ENCODE peak calls at places on chromosomes 13 and 19, in seven cellular contexts. One of them, this sample, is unnamed.

GRCh38 chr13:77760893-77761292 is 63.4 kb downstream of the SLAIN1 start:
- DNase-seq in GM19239: no peak
- DNase-seq in hepatic stellate cell: no peak
- DNase-seq in iPS-NIHi11: no peak
- DNase-seq in GM10248: no peak
- DNase-seq in C1 segment of cervical spinal cord: no peak
- DNase-seq in lung: no peak
- DNase-seq in this sample: no peak

GRCh38 chr19:2783781-2784145 is 690 bp upstream of the SGTA start:
- DNase-seq in iPS-NIHi11: no peak
- DNase-seq in C1 segment of cervical spinal cord: no peak
- DNase-seq in lung: no peak
- DNase-seq in GM10248: no peak
- DNase-seq in GM19239: no peak
- DNase-seq in hepatic stellate cell: no peak
- DNase-seq in this sample: no peak

GRCh38 chr19:44955500-44956439 is 590 bp downstream of the CLPTM1 start:
- DNase-seq in iPS-NIHi11: no peak
- DNase-seq in C1 segment of cervical spinal cord: no peak
- DNase-seq in hepatic stellate cell: no peak
- DNase-seq in lung: no peak
- DNase-seq in GM10248: no peak
- DNase-seq in GM19239: no peak
- DNase-seq in this sample: peak; percentile 29

GRCh38 chr19:43078311-43078710 is 4.2 kb downstream of the PSG2 start:
- DNase-seq in GM19239: no peak
- DNase-seq in hepatic stellate cell: peak; percentile 30
- DNase-seq in C1 segment of cervical spinal cord: no peak
- DNase-seq in iPS-NIHi11: no peak
- DNase-seq in GM10248: no peak
- DNase-seq in lung: no peak
- DNase-seq in this sample: no peak

GRCh38 chr19:638901-639250 is 803 bp upstream of the FGF22 start:
- DNase-seq in lung: no peak
- DNase-seq in iPS-NIHi11: no peak
- DNase-seq in GM19239: no peak
- DNase-seq in C1 segment of cervical spinal cord: no peak
- DNase-seq in GM10248: no peak
- DNase-seq in hepatic stellate cell: no peak
- DNase-seq in this sample: no peak

GRCh38 chr19:45262570-45262969 is 11.5 kb downstream of the MARK4 start:
- DNase-seq in C1 segment of cervical spinal cord: no peak
- DNase-seq in iPS-NIHi11: no peak
- DNase-seq in lung: no peak
- DNase-seq in GM10248: no peak
- DNase-seq in hepatic stellate cell: no peak
- DNase-seq in GM19239: no peak
- DNase-seq in this sample: no peak

GRCh38 chr13:109274188-109274821 is 512.1 kb downstream of the IRS2 start:
- DNase-seq in iPS-NIHi11: peak; percentile 61
- DNase-seq in hepatic stellate cell: peak; percentile 59
- DNase-seq in lung: no peak
- DNase-seq in C1 segment of cervical spinal cord: no peak
- DNase-seq in GM19239: no peak
- DNase-seq in GM10248: no peak
- DNase-seq in this sample: no peak

GRCh38 chr13:41700790-41701310 is 243.5 kb downstream of the RGCC start:
- DNase-seq in GM10248: no peak
- DNase-seq in iPS-NIHi11: no peak
- DNase-seq in hepatic stellate cell: peak; percentile 26
- DNase-seq in C1 segment of cervical spinal cord: no peak
- DNase-seq in GM19239: no peak
- DNase-seq in lung: no peak
- DNase-seq in this sample: peak; percentile 9

GRCh38 chr19:29247912-29248311 is 35.0 kb upstream of the UQCRFS1 start:
- DNase-seq in C1 segment of cervical spinal cord: no peak
- DNase-seq in iPS-NIHi11: no peak
- DNase-seq in hepatic stellate cell: no peak
- DNase-seq in GM19239: no peak
- DNase-seq in lung: no peak
- DNase-seq in GM10248: no peak
- DNase-seq in this sample: no peak

GRCh38 chr13:83825676-83826075 is 56.6 kb downstream of the SLITRK1 start:
- DNase-seq in iPS-NIHi11: no peak
- DNase-seq in GM10248: no peak
- DNase-seq in GM19239: no peak
- DNase-seq in hepatic stellate cell: no peak
- DNase-seq in lung: no peak
- DNase-seq in C1 segment of cervical spinal cord: no peak
- DNase-seq in this sample: no peak

GRCh38 chr13:102847272-102848234 is 1.7 kb downstream of the ERCC5 start:
- DNase-seq in C1 segment of cervical spinal cord: no peak
- DNase-seq in hepatic stellate cell: no peak
- DNase-seq in GM10248: no peak
- DNase-seq in GM19239: no peak
- DNase-seq in iPS-NIHi11: no peak
- DNase-seq in lung: no peak
- DNase-seq in this sample: peak; percentile 87

GRCh38 chr13:97220151-97220900 is 1.8 kb upstream of the MBNL2 start:
- DNase-seq in iPS-NIHi11: no peak
- DNase-seq in hepatic stellate cell: no peak
- DNase-seq in GM19239: no peak
- DNase-seq in GM10248: no peak
- DNase-seq in C1 segment of cervical spinal cord: no peak
- DNase-seq in lung: no peak
- DNase-seq in this sample: no peak

GRCh38 chr13:97567510-97568243 is 133.7 kb downstream of the RAP2A start:
- DNase-seq in iPS-NIHi11: peak; percentile 62
- DNase-seq in C1 segment of cervical spinal cord: no peak
- DNase-seq in lung: peak; percentile 63
- DNase-seq in GM10248: peak; percentile 41
- DNase-seq in GM19239: peak; percentile 9
- DNase-seq in hepatic stellate cell: no peak
- DNase-seq in this sample: no peak

GRCh38 chr19:41945135-41945766 is 13.9 kb downstream of the RABAC1 start:
- DNase-seq in hepatic stellate cell: no peak
- DNase-seq in lung: no peak
- DNase-seq in iPS-NIHi11: no peak
- DNase-seq in GM10248: peak; percentile 88
- DNase-seq in C1 segment of cervical spinal cord: no peak
- DNase-seq in GM19239: peak; percentile 86
- DNase-seq in this sample: peak; percentile 93

GRCh38 chr19:55372316-55373081 is 2.2 kb upstream of the IL11 start:
- DNase-seq in GM10248: no peak
- DNase-seq in iPS-NIHi11: no peak
- DNase-seq in hepatic stellate cell: no peak
- DNase-seq in lung: no peak
- DNase-seq in GM19239: no peak
- DNase-seq in C1 segment of cervical spinal cord: no peak
- DNase-seq in this sample: no peak

GRCh38 chr13:91353494-91353893 is 6.0 kb downstream of the MIR17HG start:
- DNase-seq in GM10248: no peak
- DNase-seq in lung: no peak
- DNase-seq in iPS-NIHi11: no peak
- DNase-seq in GM19239: no peak
- DNase-seq in hepatic stellate cell: no peak
- DNase-seq in C1 segment of cervical spinal cord: no peak
- DNase-seq in this sample: peak; percentile 45

GRCh38 chr19:5354403-5354802 is 13.8 kb upstream of the PTPRS start:
- DNase-seq in iPS-NIHi11: peak; percentile 51
- DNase-seq in GM10248: peak; percentile 53
- DNase-seq in hepatic stellate cell: no peak
- DNase-seq in C1 segment of cervical spinal cord: no peak
- DNase-seq in lung: no peak
- DNase-seq in GM19239: no peak
- DNase-seq in this sample: peak; percentile 45

GRCh38 chr13:100245099-100245498 is 156.2 kb downstream of the PCCA start:
- DNase-seq in GM19239: no peak
- DNase-seq in hepatic stellate cell: no peak
- DNase-seq in lung: no peak
- DNase-seq in iPS-NIHi11: no peak
- DNase-seq in C1 segment of cervical spinal cord: no peak
- DNase-seq in GM10248: no peak
- DNase-seq in this sample: no peak

GRCh38 chr19:2775556-2776430 is 7.3 kb downstream of the SGTA start:
- DNase-seq in GM10248: peak; percentile 74
- DNase-seq in lung: peak; percentile 50
- DNase-seq in GM19239: peak; percentile 83
- DNase-seq in C1 segment of cervical spinal cord: no peak
- DNase-seq in iPS-NIHi11: no peak
- DNase-seq in hepatic stellate cell: peak; percentile 87
- DNase-seq in this sample: peak; percentile 50

GRCh38 chr19:18659281-18660050 is 22.6 kb downstream of the KLHL26 start:
- DNase-seq in GM10248: peak; percentile 76
- DNase-seq in iPS-NIHi11: no peak
- DNase-seq in lung: no peak
- DNase-seq in hepatic stellate cell: no peak
- DNase-seq in GM19239: no peak
- DNase-seq in C1 segment of cervical spinal cord: peak; percentile 9
- DNase-seq in this sample: no peak

GRCh38 chr19:55305491-55305890 is 19.6 kb downstream of the TMEM150B start:
- DNase-seq in C1 segment of cervical spinal cord: no peak
- DNase-seq in GM19239: peak; percentile 75
- DNase-seq in lung: no peak
- DNase-seq in iPS-NIHi11: peak; percentile 78
- DNase-seq in GM10248: peak; percentile 65
- DNase-seq in hepatic stellate cell: peak; percentile 38
- DNase-seq in this sample: peak; percentile 75

GRCh38 chr13:30692108-30692507 is 43.2 kb upstream of the ALOX5AP start:
- DNase-seq in iPS-NIHi11: no peak
- DNase-seq in hepatic stellate cell: no peak
- DNase-seq in GM10248: no peak
- DNase-seq in GM19239: no peak
- DNase-seq in C1 segment of cervical spinal cord: no peak
- DNase-seq in lung: no peak
- DNase-seq in this sample: no peak

GRCh38 chr19:35524181-35524838 is 3.8 kb downstream of the SBSN start:
- DNase-seq in hepatic stellate cell: no peak
- DNase-seq in lung: no peak
- DNase-seq in iPS-NIHi11: peak; percentile 59
- DNase-seq in GM19239: no peak
- DNase-seq in C1 segment of cervical spinal cord: no peak
- DNase-seq in GM10248: no peak
- DNase-seq in this sample: no peak

GRCh38 chr19:31718041-31718440 is 368.8 kb upstream of the TSHZ3 start:
- DNase-seq in lung: no peak
- DNase-seq in GM10248: no peak
- DNase-seq in hepatic stellate cell: no peak
- DNase-seq in GM19239: no peak
- DNase-seq in iPS-NIHi11: no peak
- DNase-seq in C1 segment of cervical spinal cord: no peak
- DNase-seq in this sample: no peak

GRCh38 chr19:2145831-2146241 is 5.5 kb downstream of the AP3D1 start:
- DNase-seq in GM19239: no peak
- DNase-seq in iPS-NIHi11: no peak
- DNase-seq in lung: no peak
- DNase-seq in C1 segment of cervical spinal cord: no peak
- DNase-seq in GM10248: no peak
- DNase-seq in hepatic stellate cell: no peak
- DNase-seq in this sample: no peak

GRCh38 chr19:16088351-16088984 is 12.2 kb downstream of the TPM4 start:
- DNase-seq in GM10248: no peak
- DNase-seq in GM19239: no peak
- DNase-seq in iPS-NIHi11: no peak
- DNase-seq in lung: peak; percentile 82
- DNase-seq in hepatic stellate cell: no peak
- DNase-seq in C1 segment of cervical spinal cord: no peak
- DNase-seq in this sample: no peak

GRCh38 chr19:4539697-4540581 is at the start of gene LRG1:
- DNase-seq in GM10248: peak; percentile 77
- DNase-seq in GM19239: peak; percentile 70
- DNase-seq in C1 segment of cervical spinal cord: no peak
- DNase-seq in iPS-NIHi11: no peak
- DNase-seq in hepatic stellate cell: no peak
- DNase-seq in lung: peak; percentile 89
- DNase-seq in this sample: no peak

GRCh38 chr13:22828081-22828480 is 352.7 kb upstream of the SGCG start:
- DNase-seq in hepatic stellate cell: no peak
- DNase-seq in C1 segment of cervical spinal cord: no peak
- DNase-seq in GM10248: no peak
- DNase-seq in iPS-NIHi11: no peak
- DNase-seq in lung: no peak
- DNase-seq in GM19239: no peak
- DNase-seq in this sample: no peak